ENCODE peak calls at places on chromosomes 13 and 19, in eight cellular contexts. F is HCT116, G is upper lobe of left lung, L is tibial nerve, Z is ovary, M is body of pancreas, A is IMR-90, K is stomach. D is an unnamed sample.

GRCh38 chr13:31747966-31748365 is 8.6 kb downstream of the RXFP2 start:
- DNase-seq in F (no peak), G (no peak), L (no peak), Z (no peak), M (no peak), A (no peak), K (no peak), D (no peak)

GRCh38 chr19:42081584-42082258 is 5.8 kb downstream of the ZNF574 start:
- DNase-seq in F (no peak), G (no peak), L (no peak), Z (no peak), M (no peak), A (peak), K (no peak), D (no peak)

GRCh38 chr19:50449236-50449899 is 16.7 kb downstream of the MYBPC2 start:
- DNase-seq in F (no peak), G (no peak), L (no peak), Z (no peak), M (no peak), A (no peak), K (no peak), D (no peak)

GRCh38 chr13:68369739-68370138 is 1139.6 kb upstream of the PCDH9 start:
- DNase-seq in F (no peak), G (no peak), L (no peak), Z (no peak), M (no peak), A (no peak), K (no peak), D (no peak)

GRCh38 chr19:57800696-57801095 is 14.0 kb downstream of the ZNF552 start:
- DNase-seq in F (no peak), G (no peak), L (no peak), Z (no peak), M (no peak), A (no peak), K (no peak), D (no peak)

GRCh38 chr13:24039621-24040475 is 120.7 kb upstream of the SPATA13 start:
- DNase-seq in F (no peak), G (no peak), L (no peak), Z (no peak), M (no peak), A (no peak), K (no peak), D (no peak)

GRCh38 chr13:43298799-43299198 is 275.4 kb downstream of the DNAJC15 start:
- DNase-seq in F (no peak), G (no peak), L (no peak), Z (no peak), M (no peak), A (no peak), K (no peak), D (no peak)

GRCh38 chr13:50085063-50085462 is 69.8 kb downstream of the KCNRG start:
- DNase-seq in F (no peak), G (no peak), L (no peak), Z (no peak), M (no peak), A (peak), K (no peak), D (no peak)

GRCh38 chr13:102870677-102871415 is 25.0 kb downstream of the ERCC5 start:
- DNase-seq in F (peak), G (peak), L (peak), Z (peak), M (peak), A (peak), K (peak), D (peak)

GRCh38 chr13:36814465-36814864 is 4.6 kb upstream of the RFXAP start:
- DNase-seq in F (no peak), G (no peak), L (peak), Z (no peak), M (no peak), A (no peak), K (no peak), D (no peak)

GRCh38 chr13:44894001-44894770 is 95.1 kb downstream of the NUFIP1 start:
- DNase-seq in F (no peak), G (peak), L (no peak), Z (no peak), M (no peak), A (no peak), K (peak), D (no peak)

GRCh38 chr19:53875602-53876340 is 6.2 kb upstream of the PRKCG start:
- DNase-seq in F (no peak), G (no peak), L (no peak), Z (no peak), M (no peak), A (no peak), K (no peak), D (no peak)

GRCh38 chr13:105937451-105937850 is 598.0 kb downstream of the EFNB2 start:
- DNase-seq in F (no peak), G (no peak), L (no peak), Z (no peak), M (no peak), A (peak), K (no peak), D (no peak)

GRCh38 chr13:91232716-91233115 is 114.8 kb upstream of the MIR17HG start:
- DNase-seq in F (no peak), G (no peak), L (no peak), Z (no peak), M (no peak), A (no peak), K (no peak), D (no peak)

GRCh38 chr13:43983373-43983772 is 103.7 kb downstream of the LACC1 start:
- DNase-seq in F (no peak), G (no peak), L (no peak), Z (no peak), M (no peak), A (peak), K (no peak), D (no peak)

GRCh38 chr19:751501-752341 is 809 bp downstream of the MISP start:
- DNase-seq in F (no peak), G (peak), L (no peak), Z (no peak), M (no peak), A (peak), K (peak), D (no peak)

GRCh38 chr19:21135433-21135832 is 6.4 kb upstream of the ZNF431 start:
- DNase-seq in F (no peak), G (no peak), L (no peak), Z (no peak), M (no peak), A (no peak), K (no peak), D (no peak)

GRCh38 chr19:5012688-5013457 is 44.0 kb downstream of the KDM4B start:
- DNase-seq in F (no peak), G (no peak), L (no peak), Z (no peak), M (no peak), A (no peak), K (no peak), D (no peak)

GRCh38 chr13:113192902-113193301 is 15.6 kb downstream of the PCID2 start:
- DNase-seq in F (no peak), G (no peak), L (no peak), Z (no peak), M (no peak), A (peak), K (no peak), D (no peak)

GRCh38 chr13:26707122-26708006 is 53.2 kb downstream of the GPR12 start:
- DNase-seq in F (peak), G (no peak), L (peak), Z (no peak), M (no peak), A (peak), K (no peak), D (no peak)

GRCh38 chr13:50222569-50223332 is 207.5 kb downstream of the KCNRG start:
- DNase-seq in F (no peak), G (peak), L (peak), Z (no peak), M (peak), A (peak), K (peak), D (peak)

GRCh38 chr13:93529961-93530360 is 303.4 kb downstream of the GPC6 start:
- DNase-seq in F (no peak), G (no peak), L (no peak), Z (no peak), M (no peak), A (peak), K (no peak), D (no peak)

GRCh38 chr19:10624585-10624984 is 768 bp upstream of the SLC44A2 start:
- DNase-seq in F (no peak), G (no peak), L (no peak), Z (no peak), M (no peak), A (no peak), K (peak), D (no peak)
- H3K27ac ChIP-seq in F (peak), G (peak), L (peak), Z (no peak), M (no peak), A (no peak), K (peak), D (no peak)

GRCh38 chr19:48616041-48616436 is 1.2 kb upstream of the FAM83E start:
- DNase-seq in F (no peak), G (no peak), L (no peak), Z (no peak), M (no peak), A (no peak), K (no peak), D (no peak)

GRCh38 chr19:48616491-48617056 is 1.7 kb upstream of the FAM83E start:
- DNase-seq in F (no peak), G (no peak), L (no peak), Z (no peak), M (no peak), A (no peak), K (no peak), D (no peak)

GRCh38 chr19:48614436-48615144 is at the start of gene FAM83E:
- DNase-seq in F (no peak), G (peak), L (no peak), Z (peak), M (no peak), A (no peak), K (peak), D (no peak)

GRCh38 chr19:48613852-48614435 is 932 bp downstream of the FAM83E start:
- DNase-seq in F (no peak), G (no peak), L (no peak), Z (no peak), M (no peak), A (no peak), K (no peak), D (no peak)

DNA sequence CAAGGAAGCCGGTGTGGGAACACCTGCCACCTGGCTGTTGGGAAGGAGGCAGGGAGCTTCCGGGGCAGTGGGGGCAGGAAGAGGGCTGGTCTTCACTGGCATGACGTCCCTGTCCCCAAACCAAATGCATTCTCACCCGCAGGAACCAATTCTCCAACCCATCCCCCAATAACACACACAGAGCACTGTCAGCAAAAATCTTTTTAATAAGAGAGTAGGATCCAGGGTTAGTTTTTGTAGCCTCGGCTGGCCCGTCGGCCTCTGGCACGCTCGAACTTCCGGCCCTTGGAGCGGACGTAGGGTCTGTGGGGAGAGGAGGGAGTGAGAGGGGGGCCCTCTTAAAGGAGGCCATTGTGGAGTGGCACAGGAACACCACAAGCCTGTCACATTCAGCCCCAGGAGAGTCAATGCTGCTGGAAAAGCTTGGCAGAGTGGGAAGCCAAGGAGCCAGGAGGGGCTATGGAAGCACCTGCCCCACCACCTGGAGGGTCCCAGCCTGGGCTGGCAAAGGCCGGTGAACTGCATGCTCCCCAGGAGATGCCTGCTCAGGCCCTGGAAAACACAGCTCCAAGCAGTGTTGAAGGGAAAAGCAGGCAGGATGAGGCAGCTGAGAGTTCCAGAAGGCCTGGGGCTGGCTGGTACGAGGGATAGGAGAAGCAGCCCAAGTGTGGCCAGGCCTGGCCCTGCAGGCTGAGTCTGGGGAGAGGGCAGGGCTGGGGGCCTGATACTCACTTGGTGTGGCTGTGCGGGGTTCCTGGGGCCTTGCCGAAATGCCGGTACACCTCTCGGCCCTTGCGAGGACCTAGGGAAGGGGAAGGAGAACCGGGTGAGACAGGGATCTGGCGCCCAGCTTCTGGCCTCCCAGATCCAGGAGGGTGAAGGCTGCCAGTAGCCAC is 517 bp upstream of the FAM83E start:
- DNase-seq in F (no peak), G (no peak), L (no peak), Z (no peak), M (no peak), A (no peak), K (no peak), D (no peak)
- TF ChIP-seq POLR2A in F (no peak), G (no peak), L (no peak), Z (no peak), M (no peak), A (no peak), K (no peak), D (no peak)

DNA sequence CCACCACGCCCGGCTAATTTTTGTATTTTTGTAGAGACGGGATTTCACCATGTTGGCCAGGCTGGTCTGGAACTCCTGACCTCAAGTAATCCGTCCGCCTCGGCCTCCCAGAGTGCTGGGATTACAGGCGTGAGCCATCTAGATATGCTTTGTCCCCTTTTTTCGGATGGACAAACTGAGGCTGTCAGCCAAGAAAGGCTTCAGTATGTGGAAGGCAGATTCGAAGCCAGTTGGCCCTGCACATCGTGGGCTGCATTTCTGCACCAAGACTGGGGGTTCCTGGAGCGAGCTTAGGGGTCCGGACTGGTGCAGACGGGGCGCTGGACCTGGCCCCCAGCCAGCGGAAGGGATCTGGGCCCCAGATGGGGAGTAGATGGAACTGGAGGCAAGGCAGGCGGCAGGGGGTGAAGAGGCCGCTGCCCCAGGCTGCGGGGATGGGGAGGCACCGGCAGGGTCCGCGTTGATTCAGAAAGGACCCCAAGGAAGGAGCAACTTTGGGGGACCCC is 9.7 kb upstream of the JUND start:
- DNase-seq in F (no peak), G (no peak), L (no peak), Z (peak), M (no peak), A (no peak), K (no peak), D (peak)
- H3K4me3 ChIP-seq in F (peak), G (peak), L (peak), Z (peak), M (no peak), A (peak), K (peak), D (peak)

DNA sequence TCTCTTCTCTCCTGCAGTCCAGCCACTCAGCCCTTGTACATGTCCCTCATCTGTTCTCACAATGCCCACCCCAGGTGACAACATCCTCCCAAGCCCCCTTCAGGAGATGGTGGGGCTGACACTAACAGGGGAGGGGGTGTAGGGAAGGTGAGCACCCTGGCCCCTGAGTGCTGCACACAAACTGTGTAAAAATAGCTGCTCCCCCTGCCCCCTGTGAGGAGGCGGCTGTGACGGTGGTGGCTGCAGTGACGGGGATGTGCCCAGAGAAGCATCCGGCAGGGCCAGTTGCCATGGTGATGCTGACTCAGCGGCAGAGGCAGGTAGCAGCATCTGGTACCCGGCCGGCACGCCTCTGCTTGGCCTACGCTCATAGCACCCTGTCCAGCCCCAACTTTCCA is 13.0 kb upstream of the JUND start:
- DNase-seq in F (no peak), G (peak), L (no peak), Z (peak), M (no peak), A (no peak), K (peak), D (no peak)
- H3K27ac ChIP-seq in F (peak), G (peak), L (peak), Z (peak), M (no peak), A (no peak), K (peak), D (peak)

DNA sequence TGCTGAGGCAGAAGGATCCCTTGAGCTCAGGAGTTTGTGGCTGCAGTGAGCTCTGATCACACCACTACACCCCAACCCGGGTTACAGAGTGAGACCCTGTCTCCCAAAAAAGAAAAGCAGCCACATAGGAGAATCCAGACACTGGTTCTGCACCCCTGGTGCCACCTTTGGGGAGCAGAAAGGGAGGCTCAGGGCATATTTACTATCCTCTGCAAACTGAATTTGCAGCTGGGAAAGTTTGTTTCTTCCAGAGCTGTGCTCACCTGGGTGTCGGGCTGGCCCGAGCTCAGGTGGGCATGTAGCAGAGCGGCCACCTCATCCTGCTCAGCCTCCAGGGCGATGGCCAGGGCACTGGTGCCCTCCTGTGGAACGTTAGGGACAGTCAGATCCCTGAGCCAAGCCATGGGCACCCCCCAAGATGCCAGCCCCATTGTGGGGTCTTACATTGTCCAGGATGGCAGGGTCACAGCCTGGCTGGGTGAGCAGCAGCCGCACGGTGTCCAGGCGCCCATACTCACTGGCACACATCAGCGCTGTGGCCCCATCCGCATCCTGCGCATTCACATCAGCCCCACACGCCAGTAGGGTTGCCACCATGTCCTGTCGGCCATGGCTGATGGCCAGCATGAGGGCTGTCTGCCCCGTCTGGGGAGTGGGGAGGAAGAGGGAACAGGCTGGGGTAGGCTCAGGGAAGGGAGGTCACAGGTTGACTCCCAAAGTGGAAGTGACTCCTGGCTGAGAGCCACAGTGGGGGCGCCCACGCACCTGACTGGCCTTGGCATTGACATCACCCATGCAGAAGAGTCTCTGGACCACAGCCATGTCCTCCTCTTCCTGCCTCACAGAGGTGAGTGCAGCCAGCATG is 3.1 kb downstream of the RPS28 start:
- DNase-seq in F (no peak), G (no peak), L (no peak), Z (no peak), M (no peak), A (no peak), K (no peak), D (no peak)
- TF ChIP-seq POLR2A in F (peak), G (peak), L (no peak), Z (no peak), M (no peak), A (no peak), K (no peak), D (no peak)

GRCh38 chr19:7924651-7925170 is 1.2 kb downstream of the CTXN1 start:
- DNase-seq in F (no peak), G (no peak), L (no peak), Z (peak), M (no peak), A (no peak), K (no peak), D (peak)
- H3K4me3 ChIP-seq in F (no peak), G (peak), L (peak), Z (peak), M (no peak), A (no peak), K (peak), D (peak)

D was measured in uterus.